ENCODE peak calls at places on chromosome 3, in seven cellular contexts. L is body of pancreas, A is neural progenitor cell, N is kidney, P is cardiac fibroblast, F is suprapubic skin, S is fibroblast of lung. X is an unnamed sample.

GRCh38 chr3:148884261-148884660 is 19.2 kb downstream of the CPA3 start:
- DNase-seq in P (peak; percentile 72), A (no peak), S (no peak), N (no peak), L (no peak), F (no peak), X (peak; percentile 24)

GRCh38 chr3:189260556-189261493 is 89.1 kb downstream of the TPRG1 start:
- DNase-seq in A (no peak), F (no peak), P (no peak), S (no peak), N (peak; percentile 47), L (no peak), X (no peak)

GRCh38 chr3:155744626-155745324 is at the start of gene PLCH1:
- DNase-seq in S (peak; percentile 48), F (peak; percentile 74), L (peak; percentile 74), P (peak; percentile 52), A (peak; percentile 93), N (peak; percentile 90), X (no peak)

GRCh38 chr3:98961161-98962155 is 60.0 kb upstream of the DCBLD2 start:
- DNase-seq in N (no peak), L (no peak), S (peak; percentile 94), A (no peak), P (peak; percentile 95), F (no peak), X (no peak)

GRCh38 chr3:156643729-156644389 is 30.5 kb upstream of the TIPARP start:
- DNase-seq in S (peak; percentile 27), F (no peak), N (no peak), A (no peak), P (peak; percentile 62), L (no peak), X (no peak)

GRCh38 chr3:2826453-2826852 is 283.7 kb downstream of the IL5RA start:
- DNase-seq in S (no peak), A (no peak), L (no peak), F (no peak), P (no peak), N (no peak), X (no peak)

GRCh38 chr3:43289401-43289800 is 3.1 kb downstream of the SNRK start:
- DNase-seq in F (no peak), S (no peak), L (no peak), N (no peak), P (no peak), A (no peak), X (no peak)

GRCh38 chr3:62940763-62941632 is 65.8 kb upstream of the CADPS start:
- DNase-seq in N (no peak), P (peak; percentile 38), L (no peak), F (no peak), A (peak; percentile 23), S (peak; percentile 65), X (no peak)

GRCh38 chr3:193630005-193630404 is 37.0 kb downstream of the OPA1 start:
- DNase-seq in F (no peak), A (no peak), L (no peak), S (peak; percentile 84), P (no peak), N (no peak), X (no peak)

GRCh38 chr3:107001635-107002034 is 375.6 kb upstream of the CCDC54 start:
- DNase-seq in S (no peak), F (no peak), P (no peak), A (no peak), L (no peak), N (no peak), X (no peak)

GRCh38 chr3:63328386-63328785 is 50.3 kb downstream of the SYNPR start:
- DNase-seq in S (peak; percentile 19), L (no peak), P (peak; percentile 68), N (no peak), A (no peak), F (no peak), X (no peak)

GRCh38 chr3:94063497-94064119 is 747 bp downstream of the NSUN3 start:
- DNase-seq in N (no peak), A (no peak), S (no peak), L (no peak), P (no peak), F (no peak), X (no peak)

GRCh38 chr3:127426444-127427168 is 138.8 kb upstream of the PRR20G start:
- DNase-seq in L (no peak), P (no peak), A (peak; percentile 48), S (no peak), N (peak; percentile 46), F (no peak), X (no peak)

GRCh38 chr3:146088840-146089239 is 72.1 kb downstream of the PLOD2 start:
- DNase-seq in L (no peak), P (no peak), N (no peak), A (no peak), F (no peak), S (no peak), X (no peak)

GRCh38 chr3:45656575-45657363 is 32.4 kb upstream of the SACM1L start:
- DNase-seq in S (peak; percentile 97), A (peak; percentile 90), P (peak; percentile 99), N (peak; percentile 94), F (peak; percentile 97), L (peak; percentile 95), X (peak; percentile 87)

GRCh38 chr3:63561879-63562278 is 90.6 kb upstream of the SNTN start:
- DNase-seq in N (no peak), L (no peak), S (no peak), F (no peak), P (no peak), A (no peak), X (no peak)

GRCh38 chr3:131711114-131711786 is 208.5 kb upstream of the MRPL3 start:
- DNase-seq in A (no peak), P (no peak), F (no peak), S (no peak), L (no peak), N (no peak), X (no peak)

GRCh38 chr3:105868450-105868744 is 415 bp downstream of the CBLB start:
- DNase-seq in A (peak; percentile 83), F (peak; percentile 79), P (peak; percentile 63), L (peak; percentile 61), S (peak; percentile 46), N (peak; percentile 91), X (no peak)

GRCh38 chr3:120428904-120429303 is 21.9 kb downstream of the FSTL1 start:
- DNase-seq in P (peak; percentile 43), N (no peak), S (no peak), F (no peak), L (no peak), A (no peak), X (no peak)

GRCh38 chr3:38610436-38610835 is 39.1 kb downstream of the SCN5A start:
- DNase-seq in A (no peak), L (peak; percentile 0), P (no peak), F (peak; percentile 48), S (no peak), N (no peak), X (no peak)

GRCh38 chr3:153379516-153379915 is 217.5 kb downstream of the RAP2B start:
- DNase-seq in S (no peak), N (no peak), P (peak; percentile 41), F (no peak), A (no peak), L (no peak), X (no peak)

GRCh38 chr3:113161661-113162060 is 49.7 kb upstream of the BOC start:
- DNase-seq in P (no peak), A (no peak), F (no peak), L (no peak), N (no peak), S (no peak), X (no peak)

GRCh38 chr3:88467191-88467590 is 317.4 kb downstream of the C3orf38 start:
- DNase-seq in F (no peak), P (no peak), S (no peak), A (no peak), N (no peak), L (no peak), X (no peak)

GRCh38 chr3:50660386-50660785 is 14.3 kb upstream of the DOCK3 start:
- DNase-seq in N (no peak), A (no peak), F (no peak), P (no peak), L (no peak), S (no peak), X (no peak)

GRCh38 chr3:14016900-14017475 is 107.7 kb downstream of the CHCHD4 start:
- DNase-seq in S (no peak), N (no peak), A (no peak), P (no peak), L (no peak), F (no peak), X (no peak)

GRCh38 chr3:194908432-194908966 is 222.8 kb downstream of the FAM43A start:
- DNase-seq in P (no peak), S (no peak), N (no peak), F (no peak), A (no peak), L (no peak), X (no peak)

GRCh38 chr3:32419766-32420137 is 28.1 kb downstream of the CMTM7 start:
- DNase-seq in S (no peak), L (no peak), A (no peak), N (no peak), F (no peak), P (no peak), X (no peak)
- H3K4me3 ChIP-seq in S (no peak overlapping the region), L (no peak overlapping the region), A (no peak overlapping the region), N (no peak overlapping the region), F (no peak overlapping the region), P (no peak overlapping the region), X (no peak overlapping the region)

DNA sequence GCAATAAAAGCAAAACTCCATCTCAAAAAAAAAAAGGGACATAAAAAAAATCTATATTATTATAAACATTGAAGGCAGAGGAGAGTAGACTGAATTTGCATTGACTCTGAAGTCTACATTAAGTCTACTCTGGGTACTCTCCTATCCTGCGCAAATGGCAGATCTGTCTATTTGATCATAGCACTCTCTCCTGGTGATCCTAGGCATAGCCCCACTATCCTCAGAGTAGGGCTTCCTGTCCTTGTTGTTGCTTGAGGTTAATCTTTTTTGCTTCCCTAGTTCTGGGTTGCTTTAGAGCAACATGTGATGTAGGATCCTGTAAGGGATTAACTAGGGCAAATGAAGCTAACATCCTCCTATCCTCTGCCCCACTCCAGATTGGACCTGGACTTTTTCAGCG is 82.1 kb upstream of the LRRFIP2 start:
- DNase-seq in P (peak; percentile 24), S (no peak), N (no peak), A (peak; percentile 16), L (no peak), F (no peak), X (no peak)
- TF ChIP-seq CTCF in P (peak; percentile 25), S (no peak), N (peak; percentile 19), A (peak; percentile 32), L (no peak), F (no peak), X (peak; percentile 22)

DNA sequence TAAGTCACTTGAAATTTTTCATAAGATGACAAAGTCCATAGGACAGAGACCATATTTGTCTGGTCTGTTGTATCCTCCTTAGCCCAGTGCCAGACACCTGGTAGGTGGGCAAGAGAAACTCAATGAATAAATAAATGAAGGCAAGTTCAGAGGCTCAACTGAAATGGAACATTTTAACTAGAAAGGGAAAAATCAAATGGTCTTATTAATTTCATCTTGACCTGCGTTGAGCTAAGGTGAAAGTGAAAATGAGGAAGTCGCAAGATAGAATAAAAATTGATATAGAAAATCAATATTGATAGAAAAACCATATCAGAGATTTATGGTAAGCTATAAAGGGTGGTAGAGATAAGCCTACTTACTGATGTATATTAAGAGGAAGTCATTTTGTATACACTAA is 3.0 kb downstream of the NFKBIZ start:
- DNase-seq in N (no peak), L (no peak), S (no peak), P (no peak), A (no peak), F (no peak), X (no peak)
- H3K4me3 ChIP-seq in N (peak overlapping the region; percentile 99), L (no peak overlapping the region), S (peak overlapping the region; percentile 92), P (peak overlapping the region; percentile 66), A (no peak overlapping the region), F (peak overlapping the region; percentile 84), X (no peak overlapping the region)

GRCh38 chr3:17258823-17259436 is 374.2 kb downstream of the PLCL2 start:
- DNase-seq in F (no peak), L (no peak), N (no peak), P (peak; percentile 64), A (peak; percentile 55), S (peak; percentile 55), X (peak; percentile 14)
- TF ChIP-seq CTCF in F (peak; percentile 55), L (peak; percentile 64), N (peak; percentile 67), P (peak; percentile 60), A (peak; percentile 89), S (peak; percentile 47), X (peak; percentile 57)